ENCODE peak calls at places on chromosome 6, in seven cellular contexts. X is K562, F is SK-N-SH, Z is GM12891, S is GM12878, A is HepG2, V is H1. Q is an unnamed sample.

GRCh38 chr6:12383448-12383847 is 93.3 kb downstream of the EDN1 start:
- DNase-seq in Z (no peak), A (no peak), V (no peak), F (no peak), S (peak), X (no peak), Q (no peak)

GRCh38 chr6:127178746-127179145 is 60.3 kb downstream of the RSPO3 start:
- DNase-seq in V (no peak), S (no peak), X (no peak), A (no peak), Z (no peak), F (no peak), Q (no peak)

GRCh38 chr6:32182617-32183016 is 1.4 kb downstream of the AGER start:
- DNase-seq in F (no peak), S (no peak), X (no peak), Z (no peak), V (no peak), A (no peak), Q (no peak)

GRCh38 chr6:63458480-63459115 is 113.7 kb upstream of the LOC128125822 start:
- DNase-seq in X (no peak), V (no peak), F (no peak), S (peak), Z (no peak), A (peak), Q (no peak)

GRCh38 chr6:144528605-144529425 is 243.7 kb downstream of the UTRN start:
- DNase-seq in V (no peak), A (no peak), F (no peak), Z (no peak), S (no peak), X (no peak), Q (no peak)

GRCh38 chr6:136083540-136083939 is 166.6 kb downstream of the MTFR2 start:
- DNase-seq in X (no peak), F (no peak), Z (no peak), V (no peak), S (no peak), A (no peak), Q (no peak)

GRCh38 chr6:112195166-112195565 is 59.2 kb downstream of the LAMA4 start:
- DNase-seq in S (no peak), Z (no peak), X (no peak), V (no peak), F (no peak), A (no peak), Q (no peak)

GRCh38 chr6:111204305-111204704 is 117.0 kb downstream of the SLC16A10 start:
- DNase-seq in A (no peak), S (no peak), F (no peak), X (no peak), V (no peak), Z (no peak), Q (no peak)

GRCh38 chr6:47083586-47084047 is 41.5 kb upstream of the ADGRF1 start:
- DNase-seq in A (peak), V (no peak), F (peak), X (no peak), Z (no peak), S (no peak), Q (no peak)

GRCh38 chr6:130822736-130823135 is 4.5 kb upstream of the SMLR1 start:
- DNase-seq in A (peak), V (no peak), Z (no peak), X (no peak), F (no peak), S (no peak), Q (no peak)

GRCh38 chr6:109660526-109660925 is 30.5 kb downstream of the AK9 start:
- DNase-seq in X (no peak), A (no peak), V (no peak), S (no peak), F (no peak), Z (no peak), Q (no peak)

GRCh38 chr6:168303982-168304751 is 15.4 kb downstream of the DACT2 start:
- DNase-seq in A (no peak), Z (no peak), F (no peak), V (no peak), X (no peak), S (no peak), Q (no peak)

GRCh38 chr6:130314271-130314670 is 51.5 kb upstream of the TMEM200A start:
- DNase-seq in X (no peak), A (no peak), Z (no peak), F (no peak), V (no peak), S (no peak), Q (no peak)

GRCh38 chr6:144582939-144583613 is 297.9 kb downstream of the UTRN start:
- DNase-seq in F (peak), S (peak), X (no peak), V (no peak), Z (peak), A (no peak), Q (no peak)

GRCh38 chr6:34022250-34022872 is 123.5 kb downstream of the GRM4 start:
- DNase-seq in V (no peak), X (no peak), F (no peak), S (no peak), A (no peak), Z (no peak), Q (no peak)

GRCh38 chr6:20182926-20183521 is 29.2 kb downstream of the MBOAT1 start:
- DNase-seq in X (no peak), V (no peak), A (no peak), Z (no peak), F (no peak), S (no peak), Q (no peak)

GRCh38 chr6:132511836-132512230 is 1.1 kb downstream of the STX7 start:
- DNase-seq in A (no peak), V (no peak), S (no peak), F (no peak), X (no peak), Z (no peak), Q (no peak)

GRCh38 chr6:154899825-154900468 is 95.2 kb upstream of the TIAM2 start:
- DNase-seq in A (peak), X (no peak), Z (no peak), S (no peak), F (no peak), V (no peak), Q (no peak)

GRCh38 chr6:128235556-128235955 is 284.8 kb downstream of the PTPRK start:
- DNase-seq in X (no peak), Z (no peak), F (no peak), S (no peak), A (no peak), V (no peak), Q (no peak)

GRCh38 chr6:82246802-82247633 is 526 bp downstream of the IBTK start:
- DNase-seq in Z (no peak), V (no peak), X (peak), F (peak), A (peak), S (no peak), Q (peak)

GRCh38 chr6:75493400-75494064 is at the start of gene FILIP1:
- DNase-seq in F (no peak), S (no peak), V (no peak), X (no peak), Z (no peak), A (no peak), Q (no peak)

DNA sequence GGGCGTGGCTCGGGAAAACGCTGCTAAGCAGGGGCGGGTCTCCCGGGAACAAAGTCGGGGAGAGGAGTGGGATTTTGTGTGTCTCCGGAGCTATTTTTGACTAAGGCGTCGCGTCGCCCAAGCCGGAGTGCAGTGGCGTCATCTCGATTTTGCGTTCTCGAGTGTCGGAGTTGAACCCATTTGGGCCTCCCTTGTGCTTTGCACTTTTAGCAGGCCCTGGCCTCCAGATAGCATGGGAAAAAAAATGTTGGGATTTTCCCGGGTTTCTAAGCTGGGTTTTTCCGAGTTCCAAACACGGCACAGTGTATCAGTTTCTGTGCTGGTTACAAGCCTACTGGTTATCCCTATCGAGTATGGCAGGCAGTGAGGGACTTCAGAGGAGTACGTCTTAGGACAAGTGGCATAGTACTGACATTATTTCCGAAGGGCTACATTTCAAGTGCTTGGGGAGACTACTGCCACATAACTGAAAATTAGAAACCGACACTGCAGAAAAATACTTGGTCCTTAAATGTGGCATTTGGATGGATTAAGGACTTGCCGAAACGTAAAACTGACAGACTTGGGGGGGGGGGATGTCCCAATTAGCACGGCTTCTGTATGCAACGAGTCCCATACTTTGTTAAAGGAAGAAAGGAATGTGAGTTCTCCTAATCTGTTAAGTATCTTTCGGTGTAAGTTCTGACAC is 70.1 kb downstream of the HFE start:
- DNase-seq in S (no peak), A (no peak), Z (peak), X (peak), F (peak), V (peak), Q (no peak)
- TF ChIP-seq POLR2AphosphoS5 in S (peak), A (peak), Z (peak), X (peak), F (peak), V (peak), Q (peak)

DNA sequence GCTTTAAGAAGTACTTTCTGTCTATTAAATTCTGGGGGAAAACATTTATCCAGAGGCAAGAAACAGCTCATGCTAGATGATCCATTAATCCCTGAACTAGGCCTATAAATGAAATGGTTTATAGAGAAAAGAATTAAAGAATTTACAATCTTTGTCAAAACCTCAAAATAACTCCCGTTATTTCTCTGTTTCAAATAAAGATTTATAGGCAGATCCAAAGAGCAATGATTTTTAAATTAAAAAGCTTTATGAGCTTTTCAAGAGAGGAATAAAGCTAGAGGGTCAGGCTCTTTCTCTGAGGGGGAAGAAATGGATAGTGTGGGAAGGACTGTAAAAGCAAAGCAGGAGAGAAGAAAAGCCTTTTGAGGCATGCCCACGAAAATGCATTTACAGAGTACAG is 82.5 kb upstream of the OGFRL1 start:
- DNase-seq in S (no peak), A (no peak), V (no peak), F (no peak), Z (no peak), X (no peak), Q (no peak)
- TF ChIP-seq TAF1 in S (no peak), A (no peak), V (no peak), F (no peak), Z (no peak), X (no peak), Q (no peak)

GRCh38 chr6:15061908-15062307 is 184.0 kb upstream of the JARID2 start:
- DNase-seq in X (no peak), F (no peak), V (no peak), Z (no peak), A (no peak), S (no peak), Q (no peak)

GRCh38 chr6:15062311-15063252 is 183.3 kb upstream of the JARID2 start:
- DNase-seq in S (no peak), X (peak), A (no peak), Z (no peak), V (no peak), F (no peak), Q (no peak)

GRCh38 chr6:15061176-15061575 is 184.7 kb upstream of the JARID2 start:
- DNase-seq in X (no peak), V (no peak), F (no peak), Z (no peak), S (no peak), A (no peak), Q (no peak)

GRCh38 chr6:15065603-15066002 is 180.3 kb upstream of the JARID2 start:
- DNase-seq in S (no peak), A (no peak), X (no peak), F (no peak), V (no peak), Z (no peak), Q (no peak)

DNA sequence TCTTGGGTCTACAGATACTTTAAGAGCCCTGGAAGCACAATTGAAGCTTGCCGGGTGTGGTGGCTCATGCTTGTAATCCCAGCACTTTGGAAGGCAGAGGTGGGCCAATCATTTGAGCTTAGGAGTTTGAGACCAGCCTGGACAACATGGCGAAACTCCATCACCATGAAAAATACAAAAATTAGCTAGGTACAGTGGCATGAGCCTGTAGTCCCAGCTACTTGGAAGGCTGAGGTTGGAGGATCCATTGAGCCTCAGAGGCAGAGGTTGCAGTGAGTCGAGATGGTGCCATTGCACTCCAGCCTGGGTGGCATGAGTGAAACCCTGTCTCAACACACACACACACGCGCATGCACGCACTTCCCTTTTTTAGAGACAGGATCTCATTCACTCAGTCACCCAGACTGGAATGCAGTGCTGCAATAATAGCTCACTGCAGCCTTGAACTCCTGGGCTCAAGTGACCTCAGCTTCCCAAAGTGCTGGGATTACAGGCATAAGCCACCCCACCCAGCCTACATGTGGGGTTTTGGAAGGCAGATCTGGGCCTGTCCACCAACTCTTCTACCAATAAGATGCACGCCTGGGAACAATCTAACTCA is 182.5 kb upstream of the JARID2 start:
- DNase-seq in X (no peak), V (no peak), F (no peak), Z (no peak), A (peak), S (no peak), Q (no peak)
- TF ChIP-seq POLR2AphosphoS5 in X (no peak), V (no peak), F (no peak), Z (no peak), A (no peak), S (no peak), Q (no peak)

GRCh38 chr6:24743944-24744335 is 25.0 kb upstream of the C6orf62 start:
- DNase-seq in F (no peak), S (peak), V (no peak), Z (no peak), X (no peak), A (no peak), Q (no peak)

GRCh38 chr6:24743265-24743943 is 24.4 kb upstream of the C6orf62 start:
- DNase-seq in V (no peak), A (no peak), S (peak), X (peak), F (no peak), Z (no peak), Q (peak)

GRCh38 chr6:24744911-24745310 is 26.0 kb upstream of the C6orf62 start:
- DNase-seq in S (no peak), V (no peak), F (no peak), A (no peak), Z (no peak), X (no peak), Q (no peak)

GRCh38 chr6:24738732-24739131 is 19.8 kb upstream of the C6orf62 start:
- DNase-seq in V (no peak), A (no peak), X (no peak), S (no peak), F (no peak), Z (no peak), Q (no peak)

GRCh38 chr6:24740861-24741260 is 21.9 kb upstream of the C6orf62 start:
- DNase-seq in V (no peak), X (no peak), F (no peak), S (no peak), A (no peak), Z (no peak), Q (no peak)
- TF ChIP-seq TAF1 in V (no peak), X (no peak), F (no peak), S (no peak), A (no peak), Z (no peak), Q (no peak)

DNA sequence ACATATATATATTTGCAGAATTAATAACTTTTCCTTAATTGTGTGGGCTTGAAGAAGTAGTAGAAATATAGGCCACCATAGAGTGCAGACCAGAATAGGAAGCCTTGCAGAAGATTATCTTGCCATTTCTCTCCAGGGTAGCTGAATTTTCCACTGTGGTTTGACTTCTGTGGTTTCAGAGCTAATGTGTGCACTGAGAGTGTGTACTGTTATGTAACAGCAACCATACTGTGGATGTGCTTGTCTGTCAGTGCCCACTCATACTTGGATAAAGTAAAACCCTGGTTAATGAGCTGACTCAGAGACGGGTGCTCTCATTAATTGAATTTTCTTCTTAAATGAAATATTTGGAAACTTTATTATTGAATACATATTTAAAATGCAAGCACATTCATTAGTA is 57.2 kb downstream of the CEP43 start:
- DNase-seq in S (peak), V (no peak), X (no peak), F (no peak), A (no peak), Z (no peak), Q (no peak)
- TF ChIP-seq POLR2AphosphoS5 in S (no peak), V (no peak), X (no peak), F (no peak), A (no peak), Z (no peak), Q (no peak)

GRCh38 chr6:121691126-121691540 is 255.7 kb downstream of the GJA1 start:
- DNase-seq in Z (no peak), V (no peak), A (no peak), S (no peak), X (no peak), F (no peak), Q (no peak)
- TF ChIP-seq TAF1 in Z (no peak), V (no peak), A (no peak), S (no peak), X (no peak), F (no peak), Q (no peak)

GRCh38 chr6:157037165-157037564 is 260.0 kb downstream of the ARID1B start:
- DNase-seq in V (no peak), S (no peak), X (no peak), A (no peak), F (no peak), Z (no peak), Q (no peak)

GRCh38 chr6:157035576-157035975 is 258.4 kb downstream of the ARID1B start:
- DNase-seq in X (no peak), Z (no peak), V (no peak), S (no peak), A (no peak), F (peak), Q (no peak)

GRCh38 chr6:157034433-157035230 is 257.5 kb downstream of the ARID1B start:
- DNase-seq in F (peak), S (no peak), V (no peak), A (peak), Z (no peak), X (peak), Q (no peak)

GRCh38 chr6:157036245-157036681 is 259.1 kb downstream of the ARID1B start:
- DNase-seq in F (no peak), S (no peak), V (no peak), X (no peak), Z (no peak), A (no peak), Q (no peak)

DNA sequence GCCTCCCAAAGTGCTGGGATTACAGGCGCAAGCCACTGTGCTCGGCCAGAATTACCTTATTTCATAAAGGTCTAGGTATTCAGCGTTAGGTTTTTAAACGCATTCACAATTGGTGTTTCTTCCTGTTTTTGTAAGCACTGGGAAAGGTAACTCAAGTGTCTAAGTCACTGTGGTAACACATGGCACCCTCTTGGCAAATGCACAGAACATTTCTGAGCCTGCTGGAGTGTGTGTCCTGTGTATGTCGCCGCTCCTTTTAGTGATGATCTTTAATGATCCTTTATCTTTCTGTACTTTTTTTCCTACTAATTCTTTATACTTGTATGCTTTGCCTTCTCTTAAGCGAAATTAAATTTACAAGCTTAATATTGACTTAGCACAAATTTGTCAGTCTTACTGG is 263.0 kb downstream of the ARID1B start:
- DNase-seq in F (no peak), A (no peak), S (no peak), V (no peak), Z (no peak), X (no peak), Q (no peak)
- TF ChIP-seq POLR2AphosphoS5 in F (no peak), A (no peak), S (no peak), V (no peak), Z (no peak), X (no peak), Q (no peak)

GRCh38 chr6:39982720-39983119 is 48.5 kb upstream of the MOCS1 start:
- DNase-seq in S (no peak), V (no peak), F (no peak), X (no peak), Z (no peak), A (no peak), Q (no peak)

GRCh38 chr6:39980839-39981580 is 46.7 kb upstream of the MOCS1 start:
- DNase-seq in Z (peak), S (no peak), A (peak), V (peak), X (peak), F (peak), Q (no peak)

GRCh38 chr6:39984051-39984450 is 49.8 kb upstream of the MOCS1 start:
- DNase-seq in V (no peak), Z (no peak), F (no peak), A (no peak), S (no peak), X (no peak), Q (no peak)

GRCh38 chr6:39979461-39980328 is 45.4 kb upstream of the MOCS1 start:
- DNase-seq in F (no peak), S (no peak), X (no peak), Z (no peak), V (no peak), A (no peak), Q (no peak)

GRCh38 chr6:39983193-39983592 is 48.9 kb upstream of the MOCS1 start:
- DNase-seq in S (no peak), A (no peak), V (no peak), Z (no peak), F (no peak), X (no peak), Q (no peak)
- TF ChIP-seq TAF1 in S (no peak), A (no peak), V (no peak), Z (no peak), F (no peak), X (no peak), Q (no peak)

DNA sequence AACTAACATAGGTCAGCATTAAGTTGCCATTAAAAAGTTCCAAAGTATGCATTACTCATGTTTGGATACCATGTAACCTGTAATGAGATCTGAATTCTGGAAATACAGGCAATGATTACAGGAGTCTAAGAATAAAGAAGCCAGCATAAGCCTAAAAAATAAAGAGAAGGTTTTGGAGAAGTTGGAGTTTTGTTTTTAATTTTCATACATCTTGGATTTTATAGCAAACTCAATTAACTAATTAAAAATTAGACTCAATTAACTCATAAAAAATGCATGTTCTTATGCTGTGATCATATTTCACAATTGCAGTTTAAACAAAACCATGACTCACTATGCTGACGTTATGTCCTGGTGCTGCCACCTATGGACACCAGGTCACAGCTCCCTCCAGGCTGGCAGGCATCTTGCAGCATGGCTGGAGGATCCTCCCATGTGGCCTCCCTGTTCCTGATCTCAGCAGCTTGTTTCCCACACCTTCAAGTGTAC is 648.8 kb upstream of the AGPAT4 start:
- DNase-seq in F (peak), S (no peak), X (peak), A (peak), Z (no peak), V (no peak), Q (no peak)
- TF ChIP-seq POLR2AphosphoS5 in F (no peak), S (no peak), X (no peak), A (no peak), Z (no peak), V (no peak), Q (no peak)

Q was measured in GM12892.